ENCODE peak calls at places on chromosome 16, in four cellular contexts. T is stimulated activated naive CD8-positive, alpha-beta T cell treated with anti-CD3 and anti-CD28 coated beads, Interleukin-15, Interleukin-2, amounts not matched to agents 100 U/mL and 50 U/mL, for 24 hours; M is stimulated activated CD4-positive, alpha-beta T cell treated with anti-CD3 and anti-CD28 coated beads, Interleukin-2, amount 100 ng/mL, for 24 hours; F is ovary. C is an unnamed sample.

GRCh38 chr16:4506450-4506849 is 30.3 kb downstream of the HMOX2 start:
- DNase-seq in T (peak), M (peak), F (peak), C (no peak)

GRCh38 chr16:85384831-85385462 is 228.2 kb upstream of the GSE1 start:
- DNase-seq in T (no peak), M (no peak), F (no peak), C (peak)

GRCh38 chr16:29986231-29986630 is 9.2 kb downstream of the HIRIP3 start:
- DNase-seq in T (no peak), M (no peak), F (no peak), C (no peak)

GRCh38 chr16:51164167-51164566 is 13.1 kb upstream of the SALL1 start:
- DNase-seq in T (no peak), M (no peak), F (no peak), C (no peak)

GRCh38 chr16:76265434-76266045 is 11.7 kb upstream of the CNTNAP4 start:
- DNase-seq in T (peak), M (no peak), F (no peak), C (no peak)

GRCh38 chr16:10886739-10887269 is 9.8 kb downstream of the CIITA start:
- DNase-seq in T (no peak), M (no peak), F (no peak), C (no peak)

GRCh38 chr16:10136916-10137315 is 45.3 kb downstream of the GRIN2A start:
- DNase-seq in T (no peak), M (no peak), F (no peak), C (no peak)

GRCh38 chr16:30183961-30184429 is 593 bp downstream of the CORO1A start:
- DNase-seq in T (peak), M (peak), F (no peak), C (peak)

GRCh38 chr16:12255473-12255872 is 278.9 kb downstream of the SNX29 start:
- DNase-seq in T (no peak), M (no peak), F (no peak), C (no peak)

GRCh38 chr16:69306031-69306430 is 5.1 kb upstream of the VPS4A start:
- DNase-seq in T (no peak), M (no peak), F (no peak), C (no peak)

GRCh38 chr16:2337431-2338296 is 2.9 kb downstream of the ABCA3 start:
- DNase-seq in T (no peak), M (no peak), F (no peak), C (no peak)

GRCh38 chr16:31451681-31452351 is 7.5 kb upstream of the ARMC5 start:
- DNase-seq in T (no peak), M (no peak), F (peak), C (peak)